ENCODE peak calls at places on chromosomes 3 and 15, in four cellular contexts. One of them, this sample, is unnamed.

GRCh38 chr3:62951037-62951613 is 75.9 kb upstream of the CADPS start:
- DNase-seq in breast epithelium: no peak
- DNase-seq in upper lobe of left lung: no peak
- DNase-seq in GM23338: peak; percentile 75
- DNase-seq in this sample: no peak

GRCh38 chr3:40382617-40382979 is 4.4 kb upstream of the ENTPD3 start:
- DNase-seq in upper lobe of left lung: no peak
- DNase-seq in GM23338: no peak
- DNase-seq in breast epithelium: no peak
- DNase-seq in this sample: no peak

GRCh38 chr3:12975748-12976522 is 97.3 kb downstream of the IQSEC1 start:
- DNase-seq in GM23338: no peak
- DNase-seq in breast epithelium: no peak
- DNase-seq in upper lobe of left lung: no peak
- DNase-seq in this sample: no peak

GRCh38 chr15:81813215-81813614 is 232.6 kb downstream of the MEX3B start:
- DNase-seq in breast epithelium: no peak
- DNase-seq in upper lobe of left lung: no peak
- DNase-seq in GM23338: peak; percentile 85
- DNase-seq in this sample: no peak

GRCh38 chr3:185726254-185726967 is 98.4 kb downstream of the IGF2BP2 start:
- DNase-seq in breast epithelium: no peak
- DNase-seq in GM23338: peak; percentile 52
- DNase-seq in upper lobe of left lung: no peak
- DNase-seq in this sample: no peak

GRCh38 chr3:197458179-197458707 is 97.5 kb downstream of the BDH1 start:
- DNase-seq in upper lobe of left lung: no peak
- DNase-seq in GM23338: peak; percentile 62
- DNase-seq in breast epithelium: no peak
- DNase-seq in this sample: no peak

GRCh38 chr3:12049675-12050074 is 45.5 kb downstream of the SYN2 start:
- DNase-seq in breast epithelium: no peak
- DNase-seq in GM23338: peak; percentile 49
- DNase-seq in upper lobe of left lung: no peak
- DNase-seq in this sample: no peak

GRCh38 chr15:90264649-90265048 is 823 bp upstream of the NGRN start:
- DNase-seq in GM23338: no peak
- DNase-seq in upper lobe of left lung: peak; percentile 23
- DNase-seq in breast epithelium: no peak
- DNase-seq in this sample: no peak

GRCh38 chr15:57920916-57921315 is 144.6 kb downstream of the ALDH1A2 start:
- DNase-seq in upper lobe of left lung: no peak
- DNase-seq in GM23338: no peak
- DNase-seq in breast epithelium: no peak
- DNase-seq in this sample: no peak

GRCh38 chr15:35519536-35520149 is 26.3 kb downstream of the DPH6 start:
- DNase-seq in upper lobe of left lung: no peak
- DNase-seq in breast epithelium: no peak
- DNase-seq in GM23338: peak; percentile 75
- DNase-seq in this sample: no peak

GRCh38 chr15:52559583-52559982 is 9.2 kb downstream of the ARPP19 start:
- DNase-seq in upper lobe of left lung: no peak
- DNase-seq in breast epithelium: no peak
- DNase-seq in GM23338: no peak
- DNase-seq in this sample: no peak

GRCh38 chr3:170599995-170600624 is 14.2 kb upstream of the SLC7A14 start:
- DNase-seq in breast epithelium: no peak
- DNase-seq in upper lobe of left lung: no peak
- DNase-seq in GM23338: no peak
- DNase-seq in this sample: no peak

GRCh38 chr15:64112077-64112772 is 16.4 kb downstream of the SNX1 start:
- DNase-seq in upper lobe of left lung: no peak
- DNase-seq in breast epithelium: no peak
- DNase-seq in GM23338: no peak
- DNase-seq in this sample: no peak

GRCh38 chr3:179732661-179733348 is 80.0 kb downstream of the USP13 start:
- DNase-seq in GM23338: no peak
- DNase-seq in breast epithelium: no peak
- DNase-seq in upper lobe of left lung: peak; percentile 79
- DNase-seq in this sample: no peak

GRCh38 chr3:79306939-79307590 is 460.7 kb downstream of the ROBO1 start:
- DNase-seq in breast epithelium: no peak
- DNase-seq in upper lobe of left lung: no peak
- DNase-seq in GM23338: peak; percentile 39
- DNase-seq in this sample: no peak

GRCh38 chr3:113839551-113839950 is 963 bp downstream of the GRAMD1C start:
- DNase-seq in GM23338: no peak
- DNase-seq in upper lobe of left lung: no peak
- DNase-seq in breast epithelium: no peak
- DNase-seq in this sample: no peak

GRCh38 chr3:141114816-141115458 is 63.8 kb downstream of the SPSB4 start:
- DNase-seq in upper lobe of left lung: no peak
- DNase-seq in GM23338: peak; percentile 80
- DNase-seq in breast epithelium: no peak
- DNase-seq in this sample: peak; percentile 76

GRCh38 chr3:88713233-88713691 is 394.2 kb upstream of the EPHA3 start:
- DNase-seq in GM23338: no peak
- DNase-seq in upper lobe of left lung: no peak
- DNase-seq in breast epithelium: no peak
- DNase-seq in this sample: no peak

GRCh38 chr3:126259411-126260391 is 79.3 kb upstream of the ALDH1L1 start:
- DNase-seq in breast epithelium: no peak
- DNase-seq in upper lobe of left lung: peak; percentile 64
- DNase-seq in GM23338: peak; percentile 66
- DNase-seq in this sample: no peak

GRCh38 chr3:23343509-23343908 is 140.4 kb downstream of the UBE2E2 start:
- DNase-seq in breast epithelium: no peak
- DNase-seq in GM23338: no peak
- DNase-seq in upper lobe of left lung: no peak
- DNase-seq in this sample: no peak

GRCh38 chr3:188848947-188849346 is 322.8 kb upstream of the TPRG1 start:
- DNase-seq in GM23338: no peak
- DNase-seq in breast epithelium: no peak
- DNase-seq in upper lobe of left lung: no peak
- DNase-seq in this sample: no peak

GRCh38 chr3:188853896-188854295 is 317.9 kb upstream of the TPRG1 start:
- DNase-seq in GM23338: no peak
- DNase-seq in upper lobe of left lung: no peak
- DNase-seq in breast epithelium: no peak
- DNase-seq in this sample: no peak

GRCh38 chr3:188860147-188860546 is 311.6 kb upstream of the TPRG1 start:
- DNase-seq in upper lobe of left lung: no peak
- DNase-seq in breast epithelium: no peak
- DNase-seq in GM23338: no peak
- DNase-seq in this sample: no peak

GRCh38 chr3:188855690-188856089 is 316.1 kb upstream of the TPRG1 start:
- DNase-seq in GM23338: no peak
- DNase-seq in breast epithelium: no peak
- DNase-seq in upper lobe of left lung: no peak
- DNase-seq in this sample: no peak

GRCh38 chr3:188854395-188855149 is 317.2 kb upstream of the TPRG1 start:
- DNase-seq in upper lobe of left lung: no peak
- DNase-seq in GM23338: no peak
- DNase-seq in breast epithelium: no peak
- DNase-seq in this sample: no peak
- TF ChIP-seq POLR2AphosphoS5 in upper lobe of left lung: no peak
- TF ChIP-seq POLR2AphosphoS5 in GM23338: no peak
- TF ChIP-seq POLR2AphosphoS5 in breast epithelium: no peak
- TF ChIP-seq POLR2AphosphoS5 in this sample: peak; percentile 10

DNA sequence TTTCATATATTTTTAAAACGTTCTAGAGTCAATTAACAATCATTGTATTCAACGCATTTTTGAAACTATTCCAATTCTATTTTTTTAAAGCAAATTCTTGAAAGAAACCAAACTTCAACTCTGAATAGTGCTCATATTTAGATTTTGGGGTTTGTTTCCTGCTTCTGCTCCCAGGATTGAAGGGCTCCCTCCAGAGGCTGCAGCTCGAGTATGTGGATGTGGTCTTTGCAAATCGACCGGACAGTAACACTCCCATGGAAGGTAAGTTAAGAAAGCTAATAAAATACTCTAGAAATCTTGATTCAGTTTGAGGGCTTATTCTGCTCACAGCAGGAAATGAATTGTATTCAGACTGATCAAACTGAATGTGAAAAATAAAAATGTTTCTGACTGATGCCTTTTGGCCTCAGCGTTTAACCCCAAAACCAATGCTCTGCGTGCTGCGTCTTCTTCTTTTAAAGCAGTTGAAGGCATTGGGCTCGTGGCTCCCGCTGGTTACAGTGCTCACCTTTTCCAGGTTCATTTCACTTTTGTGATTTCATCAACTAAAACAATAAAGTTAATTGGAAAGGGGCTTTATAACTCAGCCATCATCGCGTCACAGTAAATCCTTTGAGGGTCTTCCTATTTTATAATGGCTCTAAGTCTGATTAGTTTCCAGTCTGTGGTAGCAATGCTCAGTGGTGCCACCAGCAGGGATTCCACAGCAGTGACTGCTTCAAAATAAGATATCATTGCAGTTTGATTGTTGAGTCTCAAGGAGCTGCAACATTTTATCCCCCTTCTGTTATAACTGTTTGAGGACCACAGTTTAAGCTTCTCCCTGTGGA is 80.1 kb downstream of the SSR3 start:
- DNase-seq in breast epithelium: no peak
- DNase-seq in GM23338: peak; percentile 66
- DNase-seq in upper lobe of left lung: no peak
- DNase-seq in this sample: no peak
- TF ChIP-seq CTCF in breast epithelium: peak; percentile 14
- TF ChIP-seq CTCF in GM23338: peak; percentile 70
- TF ChIP-seq CTCF in upper lobe of left lung: no peak
- TF ChIP-seq CTCF in this sample: peak; percentile 22

GRCh38 chr15:68292157-68292781 is 14.7 kb downstream of the FEM1B start:
- DNase-seq in GM23338: no peak
- DNase-seq in breast epithelium: no peak
- DNase-seq in upper lobe of left lung: no peak
- DNase-seq in this sample: no peak

GRCh38 chr15:68289621-68290352 is 12.2 kb downstream of the FEM1B start:
- DNase-seq in breast epithelium: no peak
- DNase-seq in GM23338: no peak
- DNase-seq in upper lobe of left lung: no peak
- DNase-seq in this sample: no peak

GRCh38 chr15:68292967-68293366 is 15.4 kb downstream of the FEM1B start:
- DNase-seq in GM23338: no peak
- DNase-seq in upper lobe of left lung: no peak
- DNase-seq in breast epithelium: no peak
- DNase-seq in this sample: no peak

GRCh38 chr15:68289057-68289456 is 11.5 kb downstream of the FEM1B start:
- DNase-seq in breast epithelium: no peak
- DNase-seq in GM23338: no peak
- DNase-seq in upper lobe of left lung: no peak
- DNase-seq in this sample: no peak

GRCh38 chr15:68290715-68291114 is 13.2 kb downstream of the FEM1B start:
- DNase-seq in GM23338: no peak
- DNase-seq in upper lobe of left lung: no peak
- DNase-seq in breast epithelium: no peak
- DNase-seq in this sample: no peak
- H3K4me1 ChIP-seq in GM23338: peaks cover 64% of the 10 kb centered on the region
- H3K4me1 ChIP-seq in upper lobe of left lung: peaks cover 34% of the 10 kb centered on the region
- H3K4me1 ChIP-seq in breast epithelium: no peaks in the 10 kb centered on the region
- H3K4me1 ChIP-seq in this sample: peaks cover 63% of the 10 kb centered on the region

GRCh38 chr15:39468828-39469227 is 112.1 kb upstream of the THBS1 start:
- DNase-seq in GM23338: no peak
- DNase-seq in upper lobe of left lung: no peak
- DNase-seq in breast epithelium: no peak
- DNase-seq in this sample: no peak

GRCh38 chr15:39471791-39472190 is 109.1 kb upstream of the THBS1 start:
- DNase-seq in breast epithelium: no peak
- DNase-seq in upper lobe of left lung: no peak
- DNase-seq in GM23338: no peak
- DNase-seq in this sample: no peak

GRCh38 chr15:39466428-39466827 is 114.5 kb upstream of the THBS1 start:
- DNase-seq in breast epithelium: peak; percentile 52
- DNase-seq in upper lobe of left lung: peak; percentile 31
- DNase-seq in GM23338: peak; percentile 8
- DNase-seq in this sample: peak; percentile 88

GRCh38 chr15:39465843-39466242 is 115.0 kb upstream of the THBS1 start:
- DNase-seq in GM23338: no peak
- DNase-seq in breast epithelium: no peak
- DNase-seq in upper lobe of left lung: no peak
- DNase-seq in this sample: no peak

DNA sequence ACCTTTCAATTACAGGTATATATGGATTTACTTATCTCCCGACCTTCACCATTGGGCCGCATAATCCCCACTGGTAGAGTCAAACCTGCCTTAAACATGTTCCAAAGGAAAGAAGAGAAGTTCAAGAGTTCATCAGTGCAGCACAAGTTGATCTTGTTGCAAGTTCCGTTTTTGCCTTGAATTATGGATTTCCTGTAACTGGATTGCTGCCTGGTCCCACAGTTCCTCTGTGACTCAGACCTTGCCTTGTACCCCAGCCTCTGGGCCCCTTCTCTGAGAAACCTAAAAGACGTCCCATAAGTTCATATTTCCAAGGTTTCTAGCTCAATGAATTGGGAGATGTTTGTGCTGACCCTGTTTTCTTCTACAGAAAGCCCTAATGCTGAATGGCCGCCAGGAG is 112.5 kb upstream of the THBS1 start:
- DNase-seq in GM23338: no peak
- DNase-seq in breast epithelium: no peak
- DNase-seq in upper lobe of left lung: peak; percentile 44
- DNase-seq in this sample: no peak
- TF ChIP-seq POLR2AphosphoS5 in GM23338: no peak
- TF ChIP-seq POLR2AphosphoS5 in breast epithelium: no peak
- TF ChIP-seq POLR2AphosphoS5 in upper lobe of left lung: peak; percentile 85
- TF ChIP-seq POLR2AphosphoS5 in this sample: no peak

DNA sequence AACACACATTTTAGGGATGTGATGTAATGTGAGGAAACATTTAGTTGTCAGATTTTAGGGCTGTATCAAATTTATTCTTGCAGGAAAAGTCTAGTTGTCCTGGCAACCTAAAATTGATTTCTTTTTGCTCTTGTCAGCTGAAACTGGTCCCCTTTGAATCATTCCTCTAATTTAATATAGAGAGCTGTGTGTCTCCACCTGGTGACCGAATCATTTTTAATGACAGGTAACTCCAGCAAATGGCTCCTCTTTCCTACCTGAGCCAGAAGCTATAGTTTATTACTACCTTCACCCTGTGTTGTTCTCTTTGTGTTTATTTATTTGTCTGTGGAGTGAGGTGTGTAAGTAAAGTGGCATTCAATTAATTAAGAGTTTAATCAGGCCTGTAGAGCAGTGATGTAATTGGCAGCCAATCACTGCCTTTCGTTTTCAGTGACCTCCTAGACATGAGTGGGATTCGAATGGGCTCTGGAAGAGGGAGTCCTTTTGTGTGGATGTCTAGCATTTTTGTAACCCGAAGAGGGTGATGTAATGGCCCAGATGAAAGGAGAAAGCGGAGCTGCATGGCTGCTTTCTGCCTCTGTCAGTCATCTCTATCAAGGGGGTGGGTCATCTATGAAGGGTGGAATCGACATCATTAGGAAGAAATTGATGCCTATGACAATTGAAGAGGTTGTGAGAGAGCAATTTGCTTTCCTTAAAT is 125.9 kb downstream of the LPP start:
- DNase-seq in breast epithelium: no peak
- DNase-seq in upper lobe of left lung: no peak
- DNase-seq in GM23338: no peak
- DNase-seq in this sample: no peak
- TF ChIP-seq CTCF in breast epithelium: no peak
- TF ChIP-seq CTCF in upper lobe of left lung: no peak
- TF ChIP-seq CTCF in GM23338: peak; percentile 29
- TF ChIP-seq CTCF in this sample: no peak